ENCODE peak calls at places on chromosomes 3 and 15, in six cellular contexts. I is pancreas; E is AG04450; S is heart left ventricle; R is CD8-positive, alpha-beta T cell; Y is cardiac fibroblast. O is an unnamed sample.

GRCh38 chr15:66927326-66928077 is 137.9 kb upstream of the SMAD3 start:
- DNase-seq in E (no peak), R (no peak), S (no peak), Y (peak), I (no peak), O (no peak)

GRCh38 chr3:149673393-149673792 is 15.6 kb upstream of the WWTR1 start:
- DNase-seq in S (no peak), R (no peak), E (no peak), I (no peak), Y (peak), O (no peak)

GRCh38 chr3:61578667-61579367 is 17.4 kb downstream of the PTPRG start:
- DNase-seq in R (no peak), I (no peak), S (no peak), E (no peak), Y (no peak), O (no peak)

GRCh38 chr3:117761992-117762944 is 1052.7 kb downstream of the TUSC7 start:
- DNase-seq in Y (no peak), R (no peak), E (no peak), I (no peak), S (no peak), O (no peak)

GRCh38 chr15:52778457-52778856 is 11.7 kb downstream of the ONECUT1 start:
- DNase-seq in R (no peak), I (no peak), S (no peak), Y (no peak), E (no peak), O (no peak)

GRCh38 chr15:82298520-82298919 is 35.9 kb downstream of the SAXO2 start:
- DNase-seq in R (peak), E (no peak), I (no peak), Y (no peak), S (no peak), O (no peak)

GRCh38 chr15:60844431-60845174 is 365.7 kb upstream of the ICE2 start:
- DNase-seq in Y (no peak), S (no peak), I (no peak), R (peak), E (no peak), O (no peak)

GRCh38 chr3:66428733-66429132 is 72.1 kb downstream of the LRIG1 start:
- DNase-seq in E (peak), R (no peak), Y (peak), I (peak), S (peak), O (no peak)

GRCh38 chr15:69338535-69339213 is 40.0 kb downstream of the PAQR5 start:
- DNase-seq in I (no peak), E (no peak), R (no peak), S (no peak), Y (peak), O (no peak)

GRCh38 chr3:191357909-191358308 is 27.6 kb upstream of the UTS2B start:
- DNase-seq in Y (no peak), S (no peak), R (no peak), E (no peak), I (no peak), O (no peak)

GRCh38 chr15:76337047-76337738 is 620 bp downstream of the ISL2 start:
- DNase-seq in S (no peak), R (no peak), E (no peak), Y (peak), I (no peak), O (no peak)

GRCh38 chr3:155631323-155632019 is 113.4 kb downstream of the PLCH1 start:
- DNase-seq in S (no peak), R (no peak), Y (peak), E (no peak), I (no peak), O (no peak)

GRCh38 chr15:81293728-81294500 is 30.0 kb downstream of the STARD5 start:
- DNase-seq in Y (no peak), R (peak), E (no peak), I (no peak), S (no peak), O (peak)

GRCh38 chr3:35639251-35640185 is at the start of gene ARPP21:
- DNase-seq in E (no peak), R (no peak), S (peak), I (peak), Y (peak), O (peak)

GRCh38 chr3:52487050-52487787 is 7.9 kb upstream of the STAB1 start:
- DNase-seq in I (no peak), R (no peak), S (no peak), Y (no peak), E (no peak), O (no peak)

GRCh38 chr3:177977381-177978158 is 558.7 kb upstream of the KCNMB2 start:
- DNase-seq in R (no peak), I (no peak), S (no peak), E (peak), Y (peak), O (no peak)

GRCh38 chr3:166243511-166243910 is 406.3 kb upstream of the BCHE start:
- DNase-seq in R (no peak), Y (no peak), I (no peak), S (no peak), E (no peak), O (no peak)

GRCh38 chr15:62782100-62782791 is 260.3 kb upstream of the TPM1 start:
- DNase-seq in R (no peak), Y (peak), I (peak), S (peak), E (peak), O (no peak)

GRCh38 chr15:69647160-69647513 is 194.5 kb downstream of the RPLP1 start:
- DNase-seq in E (no peak), R (no peak), S (no peak), Y (no peak), I (no peak), O (no peak)

GRCh38 chr15:31338879-31339557 is 12.4 kb downstream of the KLF13 start:
- DNase-seq in S (peak), Y (peak), R (no peak), I (no peak), E (peak), O (peak)

GRCh38 chr3:115478359-115478758 is 145.0 kb upstream of the GAP43 start:
- DNase-seq in S (no peak), Y (no peak), E (no peak), R (no peak), I (no peak), O (no peak)

GRCh38 chr3:5347486-5347885 is 160.0 kb downstream of the EDEM1 start:
- DNase-seq in R (no peak), I (no peak), E (no peak), Y (no peak), S (no peak), O (no peak)

GRCh38 chr3:32018723-32019564 is 37.4 kb downstream of the ZNF860 start:
- DNase-seq in I (no peak), E (no peak), S (no peak), R (no peak), Y (peak), O (no peak)

GRCh38 chr3:106428565-106428994 is 559.8 kb upstream of the CBLB start:
- DNase-seq in E (peak), Y (peak), R (no peak), S (no peak), I (no peak), O (no peak)

GRCh38 chr15:79028411-79028964 is 62.1 kb downstream of the RASGRF1 start:
- DNase-seq in Y (peak), I (no peak), S (no peak), E (no peak), R (no peak), O (no peak)

GRCh38 chr3:12934431-12934830 is 93.1 kb upstream of the RPL32 start:
- DNase-seq in R (no peak), S (peak), I (peak), Y (peak), E (no peak), O (no peak)

GRCh38 chr3:89434621-89435380 is 327.4 kb downstream of the EPHA3 start:
- DNase-seq in I (no peak), R (no peak), S (no peak), E (no peak), Y (no peak), O (no peak)

GRCh38 chr15:93829115-93829849 is 402.1 kb upstream of the MCTP2 start:
- DNase-seq in Y (peak), S (peak), I (no peak), E (peak), R (no peak), O (no peak)

GRCh38 chr3:157135671-157136396 is 24.1 kb downstream of the CCNL1 start:
- DNase-seq in R (no peak), I (no peak), E (no peak), S (no peak), Y (peak), O (no peak)

GRCh38 chr3:129461461-129462146 is 21.6 kb downstream of the IFT122 start:
- DNase-seq in R (no peak), Y (peak), S (peak), E (no peak), I (no peak), O (no peak)

GRCh38 chr3:29822051-29822450 is 541.2 kb downstream of the RBMS3 start:
- DNase-seq in Y (peak), R (no peak), E (peak), S (no peak), I (no peak), O (no peak)

GRCh38 chr3:98596902-98597500 is 3.6 kb upstream of the CPOX start:
- DNase-seq in I (no peak), E (no peak), R (no peak), S (no peak), Y (peak), O (no peak)

GRCh38 chr3:169365993-169366915 is 297.3 kb downstream of the MECOM start:
- DNase-seq in I (no peak), Y (no peak), E (no peak), S (no peak), R (no peak), O (no peak)

GRCh38 chr3:39191103-39191502 is 1.3 kb downstream of the XIRP1 start:
- DNase-seq in R (no peak), I (no peak), Y (no peak), E (no peak), S (peak), O (no peak)

GRCh38 chr3:127531821-127532220 is 58.7 kb downstream of the TPRA1 start:
- DNase-seq in R (no peak), S (no peak), Y (no peak), E (no peak), I (no peak), O (no peak)

GRCh38 chr3:9036327-9037112 is 73.2 kb upstream of the RAD18 start:
- DNase-seq in E (peak), S (peak), I (no peak), Y (peak), R (no peak), O (no peak)

GRCh38 chr15:54481819-54482218 is 503.6 kb downstream of the UNC13C start:
- DNase-seq in R (no peak), Y (no peak), S (no peak), I (no peak), E (no peak), O (no peak)

GRCh38 chr3:134326760-134327593 is 47.3 kb downstream of the AMOTL2 start:
- DNase-seq in S (peak), I (no peak), E (peak), R (no peak), Y (peak), O (no peak)
- TF ChIP-seq CTCF in S (no peak), I (no peak), E (no peak), R (no peak), Y (no peak), O (no peak)

DNA sequence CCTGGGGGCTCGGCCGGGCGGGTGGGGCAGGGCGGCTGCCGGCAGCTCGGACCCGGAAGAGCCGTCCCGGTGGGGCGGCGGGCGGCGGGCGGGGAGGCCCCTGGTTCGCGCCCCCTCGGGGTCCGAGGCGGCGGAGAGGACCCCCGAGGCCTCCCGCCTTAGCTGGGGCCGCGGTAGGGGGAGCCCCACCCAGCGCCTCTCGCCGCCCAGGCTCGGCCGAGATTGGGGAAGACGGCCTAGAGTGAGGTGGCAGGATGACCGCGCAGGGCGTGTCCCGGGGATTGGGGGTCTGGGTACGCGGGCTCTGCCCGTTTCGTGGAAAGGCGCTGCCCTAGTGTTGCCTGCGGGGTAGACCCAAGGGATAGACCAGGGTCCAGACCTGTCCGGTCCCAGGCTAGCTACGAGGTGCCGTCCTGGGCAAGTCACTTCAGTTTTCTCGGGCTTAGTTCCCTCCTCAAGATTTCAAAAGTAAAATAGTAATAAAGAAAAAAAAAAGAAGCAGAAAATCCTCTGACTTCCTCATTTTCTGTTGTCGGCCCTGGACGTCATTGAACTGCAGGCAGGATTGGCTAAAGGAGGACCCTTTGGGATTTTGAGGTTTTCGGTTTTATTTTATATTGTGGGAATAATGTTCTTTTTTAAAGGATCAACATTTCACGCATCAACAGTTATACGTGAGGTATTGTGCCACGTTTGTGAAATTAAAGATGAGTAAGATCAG is 580 bp downstream of the IQGAP1 start:
- DNase-seq in I (peak), Y (peak), S (peak), E (no peak), R (peak), O (peak)
- TF ChIP-seq CTCF in I (no peak), Y (no peak), S (no peak), E (no peak), R (no peak), O (no peak)

GRCh38 chr15:42578984-42579537 is 3.7 kb downstream of the STARD9 start:
- DNase-seq in Y (no peak), I (no peak), E (no peak), R (no peak), S (no peak), O (no peak)

GRCh38 chr15:42576040-42576594 is 711 bp downstream of the STARD9 start:
- DNase-seq in R (no peak), Y (no peak), E (no peak), S (no peak), I (no peak), O (no peak)

GRCh38 chr15:42576776-42577175 is 1.4 kb downstream of the STARD9 start:
- DNase-seq in E (no peak), S (no peak), R (no peak), Y (no peak), I (no peak), O (no peak)

GRCh38 chr15:42577514-42578031 is 2.2 kb downstream of the STARD9 start:
- DNase-seq in E (no peak), I (no peak), Y (peak), S (no peak), R (no peak), O (no peak)

GRCh38 chr15:42575188-42576039 is at the start of gene STARD9:
- DNase-seq in E (peak), I (peak), R (peak), S (peak), Y (peak), O (peak)
- TF ChIP-seq CTCF in E (no peak), I (no peak), R (no peak), S (no peak), Y (no peak), O (no peak)

GRCh38 chr15:40072216-40072990 is 33.4 kb upstream of the SRP14 start:
- DNase-seq in E (no peak), R (no peak), S (peak), Y (no peak), I (no peak), O (no peak)
- TF ChIP-seq CTCF in E (no peak), R (no peak), S (no peak), Y (no peak), I (no peak), O (no peak)

GRCh38 chr3:16060358-16060852 is 114.1 kb upstream of the GALNT15 start:
- DNase-seq in S (no peak), Y (peak), E (peak), R (no peak), I (no peak), O (no peak)
- TF ChIP-seq CTCF in S (peak), Y (no peak), E (peak), R (no peak), I (no peak), O (no peak)

GRCh38 chr3:44914936-44915335 is 40.5 kb downstream of the TGM4 start:
- DNase-seq in R (no peak), I (no peak), E (no peak), S (no peak), Y (peak), O (no peak)
- TF ChIP-seq CTCF in R (no peak), I (no peak), E (peak), S (peak), Y (peak), O (no peak)

O was measured in activated B cell treated with CpG ODN at 0.5 μM for 24 hours.